ENCODE peak calls at places on chromosomes 2 and 18, in four cellular contexts. One of them, this sample, is unnamed.

GRCh38 chr2:41116106-41116797 is 664.4 kb upstream of the SLC8A1 start:
- DNase-seq in activated T-helper 1 cell treated with anti-CD3 and anti-CD28 coated beads, Interleukin-2, amount 50 U/mL, for 16 hours: no peak
- DNase-seq in stimulated activated naive CD8-positive, alpha-beta T cell treated with anti-CD3 and anti-CD28 coated beads, Interleukin-15, amount 100 ng/mL, for 72 hours: no peak
- DNase-seq in stimulated activated CD4-positive, alpha-beta T cell treated with anti-CD3 and anti-CD28 coated beads, TNF-alpha, amount 100 ng/mL, for 4 hours: no peak
- DNase-seq in this sample: peak; percentile 30

GRCh38 chr2:7272180-7272579 is 355.0 kb downstream of the RNF144A start:
- DNase-seq in activated T-helper 1 cell treated with anti-CD3 and anti-CD28 coated beads, Interleukin-2, amount 50 U/mL, for 16 hours: no peak
- DNase-seq in stimulated activated naive CD8-positive, alpha-beta T cell treated with anti-CD3 and anti-CD28 coated beads, Interleukin-15, amount 100 ng/mL, for 72 hours: no peak
- DNase-seq in stimulated activated CD4-positive, alpha-beta T cell treated with anti-CD3 and anti-CD28 coated beads, TNF-alpha, amount 100 ng/mL, for 4 hours: no peak
- DNase-seq in this sample: peak; percentile 6

GRCh38 chr18:62625019-62625418 is 90.3 kb upstream of the PHLPP1 start:
- DNase-seq in activated T-helper 1 cell treated with anti-CD3 and anti-CD28 coated beads, Interleukin-2, amount 50 U/mL, for 16 hours: no peak
- DNase-seq in stimulated activated naive CD8-positive, alpha-beta T cell treated with anti-CD3 and anti-CD28 coated beads, Interleukin-15, amount 100 ng/mL, for 72 hours: no peak
- DNase-seq in stimulated activated CD4-positive, alpha-beta T cell treated with anti-CD3 and anti-CD28 coated beads, TNF-alpha, amount 100 ng/mL, for 4 hours: no peak
- DNase-seq in this sample: peak; percentile 9

GRCh38 chr18:12765127-12765526 is 62.3 kb downstream of the PSMG2 start:
- DNase-seq in activated T-helper 1 cell treated with anti-CD3 and anti-CD28 coated beads, Interleukin-2, amount 50 U/mL, for 16 hours: no peak
- DNase-seq in stimulated activated naive CD8-positive, alpha-beta T cell treated with anti-CD3 and anti-CD28 coated beads, Interleukin-15, amount 100 ng/mL, for 72 hours: no peak
- DNase-seq in stimulated activated CD4-positive, alpha-beta T cell treated with anti-CD3 and anti-CD28 coated beads, TNF-alpha, amount 100 ng/mL, for 4 hours: no peak
- DNase-seq in this sample: no peak

GRCh38 chr2:27857417-27858172 is 32.6 kb downstream of the RBKS start:
- DNase-seq in activated T-helper 1 cell treated with anti-CD3 and anti-CD28 coated beads, Interleukin-2, amount 50 U/mL, for 16 hours: no peak
- DNase-seq in stimulated activated naive CD8-positive, alpha-beta T cell treated with anti-CD3 and anti-CD28 coated beads, Interleukin-15, amount 100 ng/mL, for 72 hours: no peak
- DNase-seq in stimulated activated CD4-positive, alpha-beta T cell treated with anti-CD3 and anti-CD28 coated beads, TNF-alpha, amount 100 ng/mL, for 4 hours: no peak
- DNase-seq in this sample: peak; percentile 82

GRCh38 chr2:39947294-39948015 is 168.4 kb upstream of the THUMPD2 start:
- DNase-seq in activated T-helper 1 cell treated with anti-CD3 and anti-CD28 coated beads, Interleukin-2, amount 50 U/mL, for 16 hours: no peak
- DNase-seq in stimulated activated naive CD8-positive, alpha-beta T cell treated with anti-CD3 and anti-CD28 coated beads, Interleukin-15, amount 100 ng/mL, for 72 hours: no peak
- DNase-seq in stimulated activated CD4-positive, alpha-beta T cell treated with anti-CD3 and anti-CD28 coated beads, TNF-alpha, amount 100 ng/mL, for 4 hours: no peak
- DNase-seq in this sample: peak; percentile 21

GRCh38 chr2:177187631-177188312 is 24.8 kb upstream of the HNRNPA3 start:
- DNase-seq in activated T-helper 1 cell treated with anti-CD3 and anti-CD28 coated beads, Interleukin-2, amount 50 U/mL, for 16 hours: no peak
- DNase-seq in stimulated activated naive CD8-positive, alpha-beta T cell treated with anti-CD3 and anti-CD28 coated beads, Interleukin-15, amount 100 ng/mL, for 72 hours: no peak
- DNase-seq in stimulated activated CD4-positive, alpha-beta T cell treated with anti-CD3 and anti-CD28 coated beads, TNF-alpha, amount 100 ng/mL, for 4 hours: no peak
- DNase-seq in this sample: peak; percentile 40

GRCh38 chr2:219553168-219553417 is 9.3 kb downstream of the TMEM198 start:
- DNase-seq in activated T-helper 1 cell treated with anti-CD3 and anti-CD28 coated beads, Interleukin-2, amount 50 U/mL, for 16 hours: no peak
- DNase-seq in stimulated activated naive CD8-positive, alpha-beta T cell treated with anti-CD3 and anti-CD28 coated beads, Interleukin-15, amount 100 ng/mL, for 72 hours: no peak
- DNase-seq in stimulated activated CD4-positive, alpha-beta T cell treated with anti-CD3 and anti-CD28 coated beads, TNF-alpha, amount 100 ng/mL, for 4 hours: no peak
- DNase-seq in this sample: no peak

GRCh38 chr2:216991563-216991962 is 131.7 kb upstream of the TNP1 start:
- DNase-seq in activated T-helper 1 cell treated with anti-CD3 and anti-CD28 coated beads, Interleukin-2, amount 50 U/mL, for 16 hours: no peak
- DNase-seq in stimulated activated naive CD8-positive, alpha-beta T cell treated with anti-CD3 and anti-CD28 coated beads, Interleukin-15, amount 100 ng/mL, for 72 hours: no peak
- DNase-seq in stimulated activated CD4-positive, alpha-beta T cell treated with anti-CD3 and anti-CD28 coated beads, TNF-alpha, amount 100 ng/mL, for 4 hours: no peak
- DNase-seq in this sample: no peak

GRCh38 chr18:63788447-63789096 is 13.4 kb downstream of the SERPINB7 start:
- DNase-seq in activated T-helper 1 cell treated with anti-CD3 and anti-CD28 coated beads, Interleukin-2, amount 50 U/mL, for 16 hours: no peak
- DNase-seq in stimulated activated naive CD8-positive, alpha-beta T cell treated with anti-CD3 and anti-CD28 coated beads, Interleukin-15, amount 100 ng/mL, for 72 hours: peak; percentile 17
- DNase-seq in stimulated activated CD4-positive, alpha-beta T cell treated with anti-CD3 and anti-CD28 coated beads, TNF-alpha, amount 100 ng/mL, for 4 hours: no peak
- DNase-seq in this sample: peak; percentile 91

GRCh38 chr2:197711576-197711975 is 6.4 kb downstream of the MARS2 start:
- DNase-seq in activated T-helper 1 cell treated with anti-CD3 and anti-CD28 coated beads, Interleukin-2, amount 50 U/mL, for 16 hours: no peak
- DNase-seq in stimulated activated naive CD8-positive, alpha-beta T cell treated with anti-CD3 and anti-CD28 coated beads, Interleukin-15, amount 100 ng/mL, for 72 hours: no peak
- DNase-seq in stimulated activated CD4-positive, alpha-beta T cell treated with anti-CD3 and anti-CD28 coated beads, TNF-alpha, amount 100 ng/mL, for 4 hours: no peak
- DNase-seq in this sample: no peak

This sample was measured in astrocyte.